ENCODE peak calls at places on chromosomes 7 and 10, in six cellular contexts. G, Q, I, H, B and U are unnamed samples.

GRCh38 chr10:103493362-103493871 is at the start of gene NEURL1:
- DNase-seq in G (no peak), Q (peak), I (no peak), H (no peak), B (no peak), U (peak)

GRCh38 chr7:6705959-6706665 is 635 bp downstream of the ZNF12 start:
- DNase-seq in G (no peak), Q (peak), I (peak), H (no peak), B (no peak), U (peak)

GRCh38 chr7:1236132-1236655 is 3.5 kb downstream of the UNCX start:
- DNase-seq in G (no peak), Q (peak), I (peak), H (no peak), B (no peak), U (no peak)

GRCh38 chr7:38541440-38541839 is 89.7 kb downstream of the AMPH start:
- DNase-seq in G (no peak), Q (no peak), I (no peak), H (no peak), B (no peak), U (no peak)

GRCh38 chr10:6151087-6151977 is 51.4 kb upstream of the PFKFB3 start:
- DNase-seq in G (no peak), Q (peak), I (peak), H (no peak), B (peak), U (peak)

GRCh38 chr7:156251861-156252260 is 388.7 kb upstream of the RNF32 start:
- DNase-seq in G (no peak), Q (no peak), I (no peak), H (no peak), B (no peak), U (no peak)

GRCh38 chr7:42186181-42186580 is 50.8 kb downstream of the GLI3 start:
- DNase-seq in G (no peak), Q (peak), I (peak), H (no peak), B (no peak), U (peak)

GRCh38 chr7:22561356-22561755 is 61.4 kb upstream of the STEAP1B start:
- DNase-seq in G (peak), Q (peak), I (peak), H (peak), B (peak), U (no peak)

GRCh38 chr7:142813262-142813661 is 41.6 kb upstream of the EPHB6 start:
- DNase-seq in G (peak), Q (no peak), I (peak), H (peak), B (no peak), U (no peak)

GRCh38 chr7:47416454-47417121 is 165.3 kb downstream of the TNS3 start:
- DNase-seq in G (no peak), Q (peak), I (peak), H (no peak), B (no peak), U (no peak)

GRCh38 chr10:63164045-63164722 is 31.1 kb downstream of the NRBF2 start:
- DNase-seq in G (no peak), Q (no peak), I (no peak), H (no peak), B (no peak), U (no peak)

GRCh38 chr10:76113952-76114351 is 682.5 kb downstream of the LRMDA start:
- DNase-seq in G (peak), Q (peak), I (no peak), H (no peak), B (no peak), U (no peak)

GRCh38 chr10:76112826-76113150 is 681.4 kb downstream of the LRMDA start:
- DNase-seq in G (no peak), Q (no peak), I (no peak), H (no peak), B (no peak), U (no peak)

GRCh38 chr10:76111404-76111803 is 680.0 kb downstream of the LRMDA start:
- DNase-seq in G (no peak), Q (no peak), I (no peak), H (no peak), B (no peak), U (no peak)

GRCh38 chr10:76114556-76114955 is 683.1 kb downstream of the LRMDA start:
- DNase-seq in G (no peak), Q (no peak), I (no peak), H (no peak), B (no peak), U (no peak)

GRCh38 chr10:76111986-76112825 is 680.8 kb downstream of the LRMDA start:
- DNase-seq in G (no peak), Q (no peak), I (no peak), H (no peak), B (no peak), U (no peak)
- H3K4me3 ChIP-seq in G (no peak), Q (no peak), I (no peak), H (no peak), B (peak), U (no peak)

DNA sequence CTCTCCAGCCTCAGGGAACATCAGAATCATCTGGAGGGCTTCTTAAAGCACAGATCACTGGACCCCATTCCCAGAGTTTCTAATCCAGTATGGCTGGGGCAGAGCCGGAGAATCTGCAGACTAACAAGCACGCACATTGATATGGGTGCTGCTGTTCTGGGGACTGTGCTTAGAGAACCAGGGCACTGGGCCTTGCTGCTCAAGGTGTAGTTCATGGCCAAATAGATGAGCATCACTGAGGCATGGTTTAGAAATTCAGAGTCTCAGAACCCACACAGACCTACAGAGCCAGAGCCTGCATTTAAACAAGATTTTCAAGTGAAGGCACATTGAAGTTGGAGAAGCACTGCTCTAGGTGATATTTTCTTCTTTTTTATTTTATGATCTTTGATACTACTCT is 376.8 kb upstream of the PHF14 start:
- DNase-seq in G (no peak), Q (no peak), I (no peak), H (no peak), B (no peak), U (no peak)
- H3K4me3 ChIP-seq in G (no peak), Q (no peak), I (no peak), H (no peak), B (no peak), U (no peak)

GRCh38 chr7:148715027-148715426 is 16.3 kb downstream of the CUL1 start:
- DNase-seq in G (no peak), Q (no peak), I (no peak), H (no peak), B (no peak), U (no peak)
- H3K4me3 ChIP-seq in G (no peak), Q (no peak), I (no peak), H (no peak), B (no peak), U (no peak)

DNA sequence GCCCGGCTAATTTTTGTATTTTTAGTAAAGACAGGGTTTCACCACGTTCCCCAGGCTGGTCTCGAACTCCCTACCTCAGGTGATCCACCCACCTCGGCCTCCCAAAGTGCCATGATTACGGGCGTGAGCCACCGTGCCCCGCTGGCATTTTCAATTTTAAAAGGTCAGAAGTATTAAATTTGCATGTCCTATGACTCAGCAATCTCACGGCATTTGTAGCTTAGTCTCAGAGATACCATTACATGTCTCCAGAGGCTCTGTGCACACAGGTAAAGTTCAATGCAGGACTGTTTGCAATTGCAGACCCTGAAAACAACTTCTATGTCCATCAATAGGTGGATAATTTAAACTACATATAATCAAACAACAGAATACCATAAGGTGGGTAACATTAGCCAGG is 99.2 kb downstream of the DLG5 start:
- DNase-seq in G (no peak), Q (no peak), I (peak), H (no peak), B (no peak), U (no peak)
- H3K4me3 ChIP-seq in G (no peak), Q (no peak), I (no peak), H (no peak), B (no peak), U (no peak)

GRCh38 chr7:157404845-157405481 is 68.2 kb downstream of the DNAJB6 start:
- DNase-seq in G (peak), Q (no peak), I (peak), H (peak), B (no peak), U (no peak)
- H3K4me3 ChIP-seq in G (no peak), Q (no peak), I (no peak), H (no peak), B (no peak), U (no peak)

GRCh38 chr7:93920496-93921189 is 892 bp upstream of the GNG11 start:
- DNase-seq in G (no peak), Q (no peak), I (peak), H (no peak), B (no peak), U (no peak)
- H3K4me3 ChIP-seq in G (no peak), Q (no peak), I (peak), H (no peak), B (peak), U (no peak)

GRCh38 chr10:35949820-35950219 is 307.7 kb upstream of the FZD8 start:
- DNase-seq in G (no peak), Q (peak), I (no peak), H (no peak), B (no peak), U (no peak)
- H3K4me3 ChIP-seq in G (no peak), Q (peak), I (no peak), H (no peak), B (no peak), U (no peak)